ENCODE peak calls at places on chromosomes 12 and 14, in seven cellular contexts. One of them, this sample, is unnamed.
A peak's percentile ranks its signal among the peaks of the same experiment; 100 is the strongest.

GRCh38 chr12:68977335-68977734 is 44.4 kb upstream of the CPM start:
- DNase-seq in PC-9: no peak
- DNase-seq in neuronal stem cell: no peak
- DNase-seq in tibial artery: no peak
- DNase-seq in cardiac muscle cell: no peak
- DNase-seq in hepatocyte: no peak
- DNase-seq in IMR-90: no peak
- DNase-seq in this sample: no peak

GRCh38 chr12:76586764-76587395 is 27.3 kb upstream of the OSBPL8 start:
- DNase-seq in IMR-90: peak; percentile 67
- DNase-seq in hepatocyte: peak; percentile 19
- DNase-seq in PC-9: no peak
- DNase-seq in cardiac muscle cell: peak; percentile 38
- DNase-seq in tibial artery: no peak
- DNase-seq in neuronal stem cell: peak; percentile 11
- DNase-seq in this sample: peak; percentile 66

GRCh38 chr12:7806863-7807487 is 17.8 kb downstream of the NANOG start:
- DNase-seq in tibial artery: peak; percentile 71
- DNase-seq in cardiac muscle cell: peak; percentile 83
- DNase-seq in IMR-90: peak; percentile 61
- DNase-seq in neuronal stem cell: peak; percentile 69
- DNase-seq in PC-9: peak; percentile 70
- DNase-seq in hepatocyte: peak; percentile 87
- DNase-seq in this sample: peak; percentile 61

GRCh38 chr14:52117433-52117832 is 48.6 kb upstream of the NID2 start:
- DNase-seq in IMR-90: peak; percentile 54
- DNase-seq in tibial artery: no peak
- DNase-seq in hepatocyte: no peak
- DNase-seq in PC-9: no peak
- DNase-seq in neuronal stem cell: no peak
- DNase-seq in cardiac muscle cell: no peak
- DNase-seq in this sample: no peak

GRCh38 chr12:79643821-79644220 is 46.9 kb downstream of the PAWR start:
- DNase-seq in cardiac muscle cell: no peak
- DNase-seq in hepatocyte: no peak
- DNase-seq in tibial artery: no peak
- DNase-seq in IMR-90: no peak
- DNase-seq in PC-9: no peak
- DNase-seq in neuronal stem cell: no peak
- DNase-seq in this sample: no peak

GRCh38 chr14:69281450-69282169 is 21.7 kb downstream of the GALNT16 start:
- DNase-seq in PC-9: no peak
- DNase-seq in IMR-90: peak; percentile 5
- DNase-seq in tibial artery: no peak
- DNase-seq in neuronal stem cell: no peak
- DNase-seq in hepatocyte: no peak
- DNase-seq in cardiac muscle cell: no peak
- DNase-seq in this sample: no peak

GRCh38 chr12:123720141-123720814 is 8.1 kb downstream of the ATP6V0A2 start:
- DNase-seq in tibial artery: no peak
- DNase-seq in IMR-90: no peak
- DNase-seq in cardiac muscle cell: no peak
- DNase-seq in hepatocyte: no peak
- DNase-seq in PC-9: no peak
- DNase-seq in neuronal stem cell: no peak
- DNase-seq in this sample: no peak

GRCh38 chr12:26058308-26058707 is 66.5 kb downstream of the BHLHE41 start:
- DNase-seq in IMR-90: no peak
- DNase-seq in cardiac muscle cell: no peak
- DNase-seq in neuronal stem cell: no peak
- DNase-seq in tibial artery: no peak
- DNase-seq in PC-9: no peak
- DNase-seq in hepatocyte: no peak
- DNase-seq in this sample: no peak

GRCh38 chr12:4119157-4119761 is 154.3 kb upstream of the CCND2 start:
- DNase-seq in PC-9: no peak
- DNase-seq in neuronal stem cell: no peak
- DNase-seq in hepatocyte: no peak
- DNase-seq in tibial artery: no peak
- DNase-seq in cardiac muscle cell: no peak
- DNase-seq in IMR-90: no peak
- DNase-seq in this sample: no peak

GRCh38 chr12:46386360-46386867 is 13.8 kb upstream of the SLC38A2 start:
- DNase-seq in neuronal stem cell: no peak
- DNase-seq in hepatocyte: no peak
- DNase-seq in cardiac muscle cell: no peak
- DNase-seq in IMR-90: peak; percentile 98
- DNase-seq in PC-9: peak; percentile 98
- DNase-seq in tibial artery: no peak
- DNase-seq in this sample: peak; percentile 98
- H3K4me3 ChIP-seq in neuronal stem cell: no peak overlapping the region
- H3K4me3 ChIP-seq in hepatocyte: no peak overlapping the region
- H3K4me3 ChIP-seq in cardiac muscle cell: no peak overlapping the region
- H3K4me3 ChIP-seq in IMR-90: no peak overlapping the region
- H3K4me3 ChIP-seq in PC-9: peak overlapping the region; percentile 92
- H3K4me3 ChIP-seq in tibial artery: peak overlapping the region; percentile 21
- H3K4me3 ChIP-seq in this sample: no peak overlapping the region

GRCh38 chr12:12611512-12612306 is at the start of gene CREBL2:
- DNase-seq in cardiac muscle cell: peak; percentile 97
- DNase-seq in IMR-90: peak; percentile 95
- DNase-seq in PC-9: peak; percentile 91
- DNase-seq in neuronal stem cell: peak; percentile 90
- DNase-seq in tibial artery: peak; percentile 98
- DNase-seq in hepatocyte: peak; percentile 97
- DNase-seq in this sample: peak; percentile 96

GRCh38 chr12:12609692-12610091 is 2.0 kb upstream of the CREBL2 start:
- DNase-seq in IMR-90: no peak
- DNase-seq in tibial artery: no peak
- DNase-seq in PC-9: no peak
- DNase-seq in neuronal stem cell: no peak
- DNase-seq in hepatocyte: no peak
- DNase-seq in cardiac muscle cell: no peak
- DNase-seq in this sample: no peak

GRCh38 chr12:12612403-12612802 is 727 bp downstream of the CREBL2 start:
- DNase-seq in IMR-90: peak; percentile 80
- DNase-seq in hepatocyte: peak; percentile 40
- DNase-seq in tibial artery: no peak
- DNase-seq in PC-9: peak; percentile 47
- DNase-seq in cardiac muscle cell: peak; percentile 63
- DNase-seq in neuronal stem cell: peak; percentile 15
- DNase-seq in this sample: peak; percentile 78

GRCh38 chr12:12608557-12608957 is 3.1 kb upstream of the CREBL2 start:
- DNase-seq in cardiac muscle cell: no peak
- DNase-seq in hepatocyte: no peak
- DNase-seq in tibial artery: no peak
- DNase-seq in neuronal stem cell: no peak
- DNase-seq in IMR-90: peak; percentile 17
- DNase-seq in PC-9: peak; percentile 40
- DNase-seq in this sample: peak; percentile 12

GRCh38 chr12:12610711-12611110 is 965 bp upstream of the CREBL2 start:
- DNase-seq in cardiac muscle cell: no peak
- DNase-seq in IMR-90: no peak
- DNase-seq in tibial artery: no peak
- DNase-seq in PC-9: no peak
- DNase-seq in hepatocyte: no peak
- DNase-seq in neuronal stem cell: no peak
- DNase-seq in this sample: no peak
- H3K4me3 ChIP-seq in cardiac muscle cell: no peak overlapping the region
- H3K4me3 ChIP-seq in IMR-90: no peak overlapping the region
- H3K4me3 ChIP-seq in tibial artery: peak overlapping the region; percentile 72
- H3K4me3 ChIP-seq in PC-9: peak overlapping the region; percentile 89
- H3K4me3 ChIP-seq in hepatocyte: no peak overlapping the region
- H3K4me3 ChIP-seq in neuronal stem cell: peak overlapping the region; percentile 77
- H3K4me3 ChIP-seq in this sample: no peak overlapping the region

DNA sequence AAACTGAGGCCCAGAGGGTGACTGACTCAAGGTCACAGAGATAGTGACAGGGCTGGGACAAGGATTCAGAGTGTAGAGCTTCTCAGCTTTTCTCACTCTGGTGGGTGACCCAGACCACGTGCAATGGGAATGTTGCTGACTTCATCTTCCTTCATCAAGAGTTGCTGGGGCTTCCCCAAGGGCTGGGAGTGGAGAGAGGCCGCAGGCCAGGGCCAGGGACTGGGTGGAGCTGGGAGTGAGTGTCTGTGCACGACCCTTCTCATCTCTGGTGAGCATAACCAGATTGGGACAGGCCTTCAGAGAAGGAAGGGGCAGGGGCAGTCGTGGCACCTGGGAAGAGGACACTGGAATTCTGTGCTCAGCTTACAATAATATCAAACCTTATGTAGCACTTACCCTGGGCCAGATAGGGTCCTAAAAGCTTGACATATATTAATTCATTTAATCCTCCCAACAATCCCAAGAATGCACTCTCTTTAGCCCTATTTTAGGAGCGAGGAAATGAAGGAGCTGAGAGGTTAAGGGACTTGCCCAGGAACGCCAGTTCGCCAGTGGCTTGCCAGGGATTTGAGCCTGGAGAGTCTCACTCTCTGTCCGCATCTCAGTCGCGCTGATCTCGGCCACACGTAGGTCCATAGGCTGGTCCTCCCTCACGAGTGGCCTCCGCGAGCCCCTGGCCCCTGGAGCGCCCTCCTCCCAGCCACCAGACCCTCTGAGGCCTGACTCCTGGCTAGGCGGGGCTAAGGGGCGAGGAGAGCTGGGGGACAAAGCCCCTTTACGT is 15.8 kb downstream of the KRT18 start:
- DNase-seq in cardiac muscle cell: no peak
- DNase-seq in PC-9: no peak
- DNase-seq in tibial artery: no peak
- DNase-seq in neuronal stem cell: no peak
- DNase-seq in hepatocyte: peak; percentile 6
- DNase-seq in IMR-90: no peak
- DNase-seq in this sample: no peak
- H3K4me3 ChIP-seq in cardiac muscle cell: no peak overlapping the region
- H3K4me3 ChIP-seq in PC-9: peak overlapping the region; percentile 54
- H3K4me3 ChIP-seq in tibial artery: peak overlapping the region; percentile 25
- H3K4me3 ChIP-seq in neuronal stem cell: no peak overlapping the region
- H3K4me3 ChIP-seq in hepatocyte: no peak overlapping the region
- H3K4me3 ChIP-seq in IMR-90: peak overlapping the region; percentile 24
- H3K4me3 ChIP-seq in this sample: no peak overlapping the region

GRCh38 chr12:131482199-131482598 is 228.7 kb upstream of the SFSWAP start:
- DNase-seq in tibial artery: no peak
- DNase-seq in hepatocyte: no peak
- DNase-seq in IMR-90: no peak
- DNase-seq in PC-9: no peak
- DNase-seq in neuronal stem cell: no peak
- DNase-seq in cardiac muscle cell: no peak
- DNase-seq in this sample: no peak
- H3K4me3 ChIP-seq in tibial artery: no peak overlapping the region
- H3K4me3 ChIP-seq in hepatocyte: no peak overlapping the region
- H3K4me3 ChIP-seq in IMR-90: no peak overlapping the region
- H3K4me3 ChIP-seq in PC-9: no peak overlapping the region
- H3K4me3 ChIP-seq in neuronal stem cell: no peak overlapping the region
- H3K4me3 ChIP-seq in cardiac muscle cell: no peak overlapping the region
- H3K4me3 ChIP-seq in this sample: no peak overlapping the region

GRCh38 chr14:88323520-88324199 is 591 bp upstream of the KCNK10 start:
- DNase-seq in cardiac muscle cell: peak; percentile 65
- DNase-seq in tibial artery: no peak
- DNase-seq in IMR-90: peak; percentile 1
- DNase-seq in neuronal stem cell: no peak
- DNase-seq in PC-9: no peak
- DNase-seq in hepatocyte: peak; percentile 51
- DNase-seq in this sample: no peak
- H3K4me3 ChIP-seq in cardiac muscle cell: peak overlapping the region; percentile 41
- H3K4me3 ChIP-seq in tibial artery: peak overlapping the region; percentile 39
- H3K4me3 ChIP-seq in IMR-90: peak overlapping the region; percentile 24
- H3K4me3 ChIP-seq in neuronal stem cell: peak overlapping the region; percentile 75
- H3K4me3 ChIP-seq in PC-9: no peak overlapping the region
- H3K4me3 ChIP-seq in hepatocyte: peak overlapping the region; percentile 29
- H3K4me3 ChIP-seq in this sample: peak overlapping the region; percentile 20

GRCh38 chr12:105329926-105330282 is 587 bp upstream of the C12orf75 start:
- DNase-seq in PC-9: no peak
- DNase-seq in IMR-90: no peak
- DNase-seq in cardiac muscle cell: no peak
- DNase-seq in tibial artery: no peak
- DNase-seq in neuronal stem cell: no peak
- DNase-seq in hepatocyte: no peak
- DNase-seq in this sample: no peak

GRCh38 chr12:105322070-105322469 is 8.4 kb upstream of the C12orf75 start:
- DNase-seq in PC-9: no peak
- DNase-seq in hepatocyte: no peak
- DNase-seq in IMR-90: peak; percentile 39
- DNase-seq in cardiac muscle cell: no peak
- DNase-seq in neuronal stem cell: no peak
- DNase-seq in tibial artery: peak; percentile 54
- DNase-seq in this sample: no peak

GRCh38 chr12:105324704-105325103 is 5.8 kb upstream of the C12orf75 start:
- DNase-seq in tibial artery: no peak
- DNase-seq in cardiac muscle cell: no peak
- DNase-seq in neuronal stem cell: no peak
- DNase-seq in IMR-90: no peak
- DNase-seq in PC-9: no peak
- DNase-seq in hepatocyte: no peak
- DNase-seq in this sample: no peak

GRCh38 chr12:105321125-105321524 is 9.4 kb upstream of the C12orf75 start:
- DNase-seq in PC-9: no peak
- DNase-seq in cardiac muscle cell: no peak
- DNase-seq in hepatocyte: no peak
- DNase-seq in tibial artery: no peak
- DNase-seq in IMR-90: no peak
- DNase-seq in neuronal stem cell: no peak
- DNase-seq in this sample: no peak

DNA sequence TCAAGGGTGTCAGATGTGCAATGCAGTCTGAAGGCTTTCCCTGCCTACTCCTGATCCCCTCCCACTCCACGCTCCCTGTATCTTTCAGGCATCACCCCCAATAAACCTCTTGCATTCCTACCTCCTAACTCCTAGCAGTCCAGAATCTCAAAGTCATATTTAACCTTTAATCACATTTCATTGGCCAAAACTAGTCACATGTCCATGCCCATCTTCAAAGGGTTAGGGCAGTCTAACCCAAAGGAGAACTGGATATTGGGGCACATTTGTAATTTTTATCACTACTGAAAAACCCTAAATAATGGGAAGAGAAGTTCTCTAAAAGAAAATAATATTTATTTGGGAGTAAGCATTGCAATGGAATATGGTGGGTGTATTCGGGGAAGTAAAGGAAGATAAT is 5.4 kb upstream of the C12orf75 start:
- DNase-seq in IMR-90: no peak
- DNase-seq in hepatocyte: no peak
- DNase-seq in cardiac muscle cell: no peak
- DNase-seq in PC-9: no peak
- DNase-seq in tibial artery: no peak
- DNase-seq in neuronal stem cell: no peak
- DNase-seq in this sample: no peak
- H3K4me3 ChIP-seq in IMR-90: no peak overlapping the region
- H3K4me3 ChIP-seq in hepatocyte: no peak overlapping the region
- H3K4me3 ChIP-seq in cardiac muscle cell: no peak overlapping the region
- H3K4me3 ChIP-seq in PC-9: no peak overlapping the region
- H3K4me3 ChIP-seq in tibial artery: no peak overlapping the region
- H3K4me3 ChIP-seq in neuronal stem cell: no peak overlapping the region
- H3K4me3 ChIP-seq in this sample: no peak overlapping the region

GRCh38 chr12:120684523-120684932 is 2.4 kb upstream of the MLEC start:
- DNase-seq in hepatocyte: no peak
- DNase-seq in neuronal stem cell: no peak
- DNase-seq in cardiac muscle cell: no peak
- DNase-seq in tibial artery: no peak
- DNase-seq in IMR-90: peak; percentile 26
- DNase-seq in PC-9: peak; percentile 42
- DNase-seq in this sample: no peak
- H3K4me3 ChIP-seq in hepatocyte: no peak overlapping the region
- H3K4me3 ChIP-seq in neuronal stem cell: no peak overlapping the region
- H3K4me3 ChIP-seq in cardiac muscle cell: no peak overlapping the region
- H3K4me3 ChIP-seq in tibial artery: no peak overlapping the region
- H3K4me3 ChIP-seq in IMR-90: no peak overlapping the region
- H3K4me3 ChIP-seq in PC-9: no peak overlapping the region
- H3K4me3 ChIP-seq in this sample: no peak overlapping the region

This sample was measured in astrocyte of the spinal cord.